ENCODE peak calls at places on chromosomes 16 and 17, in six cellular contexts. R is cardiac muscle cell, G is NCI-H774, K is IMR-90, D is RPMI7951, I is T-cell. B is an unnamed sample.

GRCh38 chr16:68406458-68407041 is 41.8 kb downstream of the SMPD3 start:
- DNase-seq in R (no peak), G (no peak), K (peak; percentile 54), D (peak; percentile 32), I (no peak), B (no peak)

GRCh38 chr16:10812352-10813122 is 6.1 kb downstream of the TVP23A start:
- DNase-seq in R (no peak), G (no peak), K (no peak), D (no peak), I (no peak), B (no peak)

GRCh38 chr17:39870776-39871175 is 2.8 kb downstream of the ZPBP2 start:
- DNase-seq in R (no peak), G (no peak), K (no peak), D (no peak), I (no peak), B (no peak)

GRCh38 chr17:31510273-31511175 is 119.0 kb downstream of the RAB11FIP4 start:
- DNase-seq in R (no peak), G (no peak), K (peak; percentile 58), D (no peak), I (peak; percentile 27), B (peak; percentile 47)

GRCh38 chr16:75591001-75591852 is 25.0 kb downstream of the GABARAPL2 start:
- DNase-seq in R (peak; percentile 72), G (no peak), K (peak; percentile 84), D (no peak), I (no peak), B (peak; percentile 40)

GRCh38 chr16:23080747-23081146 is 68.5 kb downstream of the USP31 start:
- DNase-seq in R (no peak), G (no peak), K (no peak), D (no peak), I (no peak), B (no peak)

GRCh38 chr17:76585649-76586593 is at the start of gene ST6GALNAC2:
- DNase-seq in R (peak; percentile 84), G (peak; percentile 46), K (no peak), D (peak; percentile 73), I (peak; percentile 45), B (peak; percentile 69)

GRCh38 chr16:78929798-78930197 is 670.7 kb downstream of the MAF start:
- DNase-seq in R (no peak), G (no peak), K (no peak), D (no peak), I (no peak), B (no peak)

GRCh38 chr17:57599271-57600045 is 145.6 kb downstream of the CCDC182 start:
- DNase-seq in R (no peak), G (no peak), K (no peak), D (no peak), I (peak; percentile 54), B (no peak)

GRCh38 chr17:2899911-2900310 is 103.7 kb downstream of the RAP1GAP2 start:
- DNase-seq in R (no peak), G (no peak), K (peak; percentile 11), D (no peak), I (no peak), B (no peak)

GRCh38 chr16:2856061-2856670 is 1.8 kb downstream of the PRSS22 start:
- DNase-seq in R (no peak), G (peak; percentile 15), K (no peak), D (no peak), I (no peak), B (no peak)

GRCh38 chr17:40510328-40510648 is 8.9 kb upstream of the TNS4 start:
- DNase-seq in R (no peak), G (no peak), K (peak; percentile 68), D (peak; percentile 61), I (no peak), B (no peak)

GRCh38 chr16:12881771-12882170 is 19.6 kb upstream of the SHISA9 start:
- DNase-seq in R (no peak), G (no peak), K (no peak), D (peak; percentile 26), I (no peak), B (no peak)

GRCh38 chr17:376936-377863 is 24.6 kb upstream of the RPH3AL start:
- DNase-seq in R (no peak), G (peak; percentile 9), K (peak; percentile 14), D (peak; percentile 10), I (no peak), B (no peak)

B was measured in testis.